ENCODE peak calls at places on chromosomes 1 and 21, in five cellular contexts. One of them, this sample, is unnamed.

GRCh38 chr1:220528049-220528678 is at the start of gene MARK1:
- DNase-seq in GM12878: no peak
- DNase-seq in HepG2: no peak
- DNase-seq in H1: peak; percentile 70
- DNase-seq in K562: peak; percentile 25
- DNase-seq in this sample: no peak

GRCh38 chr1:156337052-156337887 is 822 bp downstream of the CCT3 start:
- DNase-seq in GM12878: no peak
- DNase-seq in HepG2: no peak
- DNase-seq in H1: no peak
- DNase-seq in K562: no peak
- DNase-seq in this sample: no peak

GRCh38 chr1:160401487-160401805 is 1.1 kb downstream of the VANGL2 start:
- DNase-seq in GM12878: no peak
- DNase-seq in HepG2: no peak
- DNase-seq in H1: no peak
- DNase-seq in K562: no peak
- DNase-seq in this sample: no peak

GRCh38 chr1:82124987-82125638 is 324.4 kb downstream of the ADGRL2 start:
- DNase-seq in GM12878: no peak
- DNase-seq in HepG2: no peak
- DNase-seq in H1: no peak
- DNase-seq in K562: no peak
- DNase-seq in this sample: no peak

GRCh38 chr1:12541274-12542137 is 76.5 kb downstream of the DHRS3 start:
- DNase-seq in GM12878: no peak
- DNase-seq in HepG2: no peak
- DNase-seq in H1: no peak
- DNase-seq in K562: peak; percentile 87
- DNase-seq in this sample: no peak

GRCh38 chr1:175369696-175370095 is 177.1 kb upstream of the KIAA0040 start:
- DNase-seq in GM12878: no peak
- DNase-seq in HepG2: no peak
- DNase-seq in H1: no peak
- DNase-seq in K562: no peak
- DNase-seq in this sample: no peak

GRCh38 chr1:164914208-164914607 is 355.2 kb downstream of the PBX1 start:
- DNase-seq in GM12878: no peak
- DNase-seq in HepG2: no peak
- DNase-seq in H1: no peak
- DNase-seq in K562: no peak
- DNase-seq in this sample: no peak

GRCh38 chr1:3135073-3135745 is 66.2 kb downstream of the PRDM16 start:
- DNase-seq in GM12878: no peak
- DNase-seq in HepG2: no peak
- DNase-seq in H1: peak; percentile 55
- DNase-seq in K562: no peak
- DNase-seq in this sample: no peak

GRCh38 chr1:211833174-211833820 is 2.7 kb upstream of the LPGAT1 start:
- DNase-seq in GM12878: no peak
- DNase-seq in HepG2: no peak
- DNase-seq in H1: no peak
- DNase-seq in K562: no peak
- DNase-seq in this sample: no peak

GRCh38 chr1:219324629-219325367 is 151.1 kb downstream of the LYPLAL1 start:
- DNase-seq in GM12878: no peak
- DNase-seq in HepG2: no peak
- DNase-seq in H1: no peak
- DNase-seq in K562: no peak
- DNase-seq in this sample: peak; percentile 61

GRCh38 chr21:29376556-29376955 is 77.8 kb downstream of the BACH1 start:
- DNase-seq in GM12878: no peak
- DNase-seq in HepG2: peak; percentile 47
- DNase-seq in H1: peak; percentile 67
- DNase-seq in K562: peak; percentile 27
- DNase-seq in this sample: peak; percentile 39

GRCh38 chr1:218211241-218211640 is 73.9 kb upstream of the RRP15 start:
- DNase-seq in GM12878: no peak
- DNase-seq in HepG2: no peak
- DNase-seq in H1: no peak
- DNase-seq in K562: no peak
- DNase-seq in this sample: no peak

GRCh38 chr1:203765029-203765837 is at the start of gene LAX1:
- DNase-seq in GM12878: peak; percentile 77
- DNase-seq in HepG2: no peak
- DNase-seq in H1: no peak
- DNase-seq in K562: no peak
- DNase-seq in this sample: no peak

GRCh38 chr1:92870591-92870990 is 38.8 kb downstream of the RPL5 start:
- DNase-seq in GM12878: no peak
- DNase-seq in HepG2: no peak
- DNase-seq in H1: no peak
- DNase-seq in K562: no peak
- DNase-seq in this sample: no peak

GRCh38 chr1:226952121-226952441 is 12.0 kb downstream of the COQ8A start:
- DNase-seq in GM12878: no peak
- DNase-seq in HepG2: no peak
- DNase-seq in H1: no peak
- DNase-seq in K562: no peak
- DNase-seq in this sample: no peak

GRCh38 chr1:114318951-114319350 is 165.3 kb upstream of the SYT6 start:
- DNase-seq in GM12878: no peak
- DNase-seq in HepG2: no peak
- DNase-seq in H1: no peak
- DNase-seq in K562: no peak
- DNase-seq in this sample: no peak

GRCh38 chr1:6111571-6111970 is 65.9 kb downstream of the KCNAB2 start:
- DNase-seq in GM12878: no peak
- DNase-seq in HepG2: no peak
- DNase-seq in H1: no peak
- DNase-seq in K562: no peak
- DNase-seq in this sample: no peak

GRCh38 chr1:229905652-229906051 is 161.4 kb upstream of the GALNT2 start:
- DNase-seq in GM12878: no peak
- DNase-seq in HepG2: no peak
- DNase-seq in H1: no peak
- DNase-seq in K562: no peak
- DNase-seq in this sample: no peak

GRCh38 chr1:115251856-115252255 is 86.2 kb downstream of the NGF start:
- DNase-seq in GM12878: no peak
- DNase-seq in HepG2: no peak
- DNase-seq in H1: no peak
- DNase-seq in K562: no peak
- DNase-seq in this sample: no peak

GRCh38 chr1:205477759-205478247 is 22.0 kb upstream of the BLACAT1 start:
- DNase-seq in GM12878: no peak
- DNase-seq in HepG2: no peak
- DNase-seq in H1: no peak
- DNase-seq in K562: no peak
- DNase-seq in this sample: peak; percentile 59

GRCh38 chr1:67838180-67838912 is 5.1 kb upstream of the GNG12 start:
- DNase-seq in GM12878: no peak
- DNase-seq in HepG2: no peak
- DNase-seq in H1: no peak
- DNase-seq in K562: no peak
- DNase-seq in this sample: no peak

GRCh38 chr21:39182484-39183271 is 573 bp downstream of the PSMG1 start:
- DNase-seq in GM12878: no peak
- DNase-seq in HepG2: no peak
- DNase-seq in H1: no peak
- DNase-seq in K562: peak; percentile 21
- DNase-seq in this sample: no peak

GRCh38 chr1:201269900-201270410 is 13.4 kb upstream of the PKP1 start:
- DNase-seq in GM12878: no peak
- DNase-seq in HepG2: no peak
- DNase-seq in H1: no peak
- DNase-seq in K562: no peak
- DNase-seq in this sample: no peak

GRCh38 chr1:170630977-170631376 is 33.0 kb upstream of the PRRX1 start:
- DNase-seq in GM12878: no peak
- DNase-seq in HepG2: no peak
- DNase-seq in H1: no peak
- DNase-seq in K562: no peak
- DNase-seq in this sample: no peak

GRCh38 chr1:1299686-1300351 is 7.9 kb downstream of the ACAP3 start:
- DNase-seq in GM12878: no peak
- DNase-seq in HepG2: no peak
- DNase-seq in H1: no peak
- DNase-seq in K562: peak; percentile 50
- DNase-seq in this sample: no peak

GRCh38 chr21:32604484-32604883 is 7.7 kb downstream of the CFAP298 start:
- DNase-seq in GM12878: no peak
- DNase-seq in HepG2: no peak
- DNase-seq in H1: peak; percentile 78
- DNase-seq in K562: no peak
- DNase-seq in this sample: no peak

GRCh38 chr1:151343587-151343986 is 3.5 kb downstream of the RFX5 start:
- DNase-seq in GM12878: no peak
- DNase-seq in HepG2: no peak
- DNase-seq in H1: no peak
- DNase-seq in K562: no peak
- DNase-seq in this sample: no peak

GRCh38 chr21:16454371-16454770 is 724.6 kb downstream of the USP25 start:
- DNase-seq in GM12878: no peak
- DNase-seq in HepG2: no peak
- DNase-seq in H1: no peak
- DNase-seq in K562: no peak
- DNase-seq in this sample: no peak

GRCh38 chr1:119626841-119627240 is 21.2 kb downstream of the ZNF697 start:
- DNase-seq in GM12878: no peak
- DNase-seq in HepG2: no peak
- DNase-seq in H1: no peak
- DNase-seq in K562: no peak
- DNase-seq in this sample: no peak

GRCh38 chr1:11998636-11999035 is 18.4 kb downstream of the MFN2 start:
- DNase-seq in GM12878: no peak
- DNase-seq in HepG2: no peak
- DNase-seq in H1: no peak
- DNase-seq in K562: no peak
- DNase-seq in this sample: no peak

GRCh38 chr1:163472267-163472666 is 150.5 kb downstream of the NUF2 start:
- DNase-seq in GM12878: no peak
- DNase-seq in HepG2: no peak
- DNase-seq in H1: no peak
- DNase-seq in K562: no peak
- DNase-seq in this sample: no peak

DNA sequence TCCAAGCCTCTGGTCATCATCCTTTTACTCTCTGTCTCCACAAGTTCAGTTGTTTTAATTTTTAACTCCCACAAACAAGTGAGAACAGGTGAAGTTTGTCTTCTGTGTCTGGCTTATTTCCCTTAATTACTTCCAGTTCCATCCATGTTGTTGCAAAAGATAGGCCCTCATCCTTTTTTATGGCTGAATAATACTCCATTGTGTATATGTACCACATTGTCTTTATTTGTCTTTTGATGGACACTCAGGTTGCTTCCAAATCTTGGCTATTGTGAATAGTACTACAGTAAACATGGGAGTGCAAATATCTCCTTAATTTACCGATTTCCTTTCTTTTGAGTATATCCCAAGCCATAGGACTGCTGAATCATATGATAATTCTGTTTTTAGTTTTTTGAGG is 262.5 kb downstream of the HHAT start:
- DNase-seq in GM12878: no peak
- DNase-seq in HepG2: no peak
- DNase-seq in H1: no peak
- DNase-seq in K562: no peak
- DNase-seq in this sample: no peak
- TF ChIP-seq SRF in GM12878: no peak
- TF ChIP-seq SRF in HepG2: no peak
- TF ChIP-seq SRF in H1: no peak
- TF ChIP-seq SRF in K562: no peak
- TF ChIP-seq SRF in this sample: no peak

DNA sequence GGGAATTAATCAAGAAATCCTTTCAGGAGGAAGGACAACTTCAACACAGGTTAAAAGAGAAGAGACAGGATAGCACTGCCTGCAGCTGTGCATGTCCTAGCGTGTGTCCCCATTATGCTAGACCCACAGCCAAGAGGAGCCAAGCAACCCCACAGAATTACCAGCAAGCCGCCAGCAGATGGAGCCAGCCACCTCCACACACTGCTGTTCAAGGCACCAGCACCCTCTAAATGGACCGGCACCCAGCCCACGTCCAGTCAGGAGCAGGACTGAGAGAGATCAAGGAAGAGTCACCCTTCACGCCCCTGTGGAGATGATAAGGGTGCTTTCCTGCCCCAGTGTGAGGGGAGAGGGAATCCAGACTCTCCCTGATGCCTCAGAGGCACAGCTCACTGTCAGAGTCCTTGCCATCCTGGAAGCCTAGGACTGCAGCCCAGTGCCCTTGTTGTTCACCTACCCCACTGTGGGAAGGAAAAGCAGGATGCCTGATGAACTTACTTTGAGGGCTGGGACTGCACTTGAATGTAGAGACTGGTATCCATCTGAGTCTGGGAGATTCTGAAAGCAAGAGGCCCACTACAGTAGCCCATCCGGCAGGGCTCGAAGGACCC is 37.1 kb upstream of the CTTNBP2NL start:
- DNase-seq in GM12878: no peak
- DNase-seq in HepG2: peak; percentile 30
- DNase-seq in H1: peak; percentile 82
- DNase-seq in K562: peak; percentile 57
- DNase-seq in this sample: peak; percentile 44
- TF ChIP-seq SRF in GM12878: no peak
- TF ChIP-seq SRF in HepG2: no peak
- TF ChIP-seq SRF in H1: no peak
- TF ChIP-seq SRF in K562: no peak
- TF ChIP-seq SRF in this sample: no peak

GRCh38 chr21:41506005-41506404 is 2.0 kb downstream of the TMPRSS2 start:
- DNase-seq in GM12878: no peak
- DNase-seq in HepG2: no peak
- DNase-seq in H1: no peak
- DNase-seq in K562: no peak
- DNase-seq in this sample: no peak

GRCh38 chr21:41507521-41508414 is at the start of gene TMPRSS2:
- DNase-seq in GM12878: no peak
- DNase-seq in HepG2: no peak
- DNase-seq in H1: peak; percentile 78
- DNase-seq in K562: no peak
- DNase-seq in this sample: no peak

GRCh38 chr21:41508415-41509205 is 652 bp upstream of the TMPRSS2 start:
- DNase-seq in GM12878: no peak
- DNase-seq in HepG2: no peak
- DNase-seq in H1: peak; percentile 76
- DNase-seq in K562: no peak
- DNase-seq in this sample: no peak

GRCh38 chr21:41509206-41509496 is 1.2 kb upstream of the TMPRSS2 start:
- DNase-seq in GM12878: no peak
- DNase-seq in HepG2: no peak
- DNase-seq in H1: no peak
- DNase-seq in K562: no peak
- DNase-seq in this sample: no peak

GRCh38 chr21:41506526-41507520 is 1.1 kb downstream of the TMPRSS2 start:
- DNase-seq in GM12878: no peak
- DNase-seq in HepG2: no peak
- DNase-seq in H1: peak; percentile 77
- DNase-seq in K562: no peak
- DNase-seq in this sample: no peak
- TF ChIP-seq SRF in GM12878: no peak
- TF ChIP-seq SRF in HepG2: no peak
- TF ChIP-seq SRF in H1: no peak
- TF ChIP-seq SRF in K562: no peak
- TF ChIP-seq SRF in this sample: no peak

GRCh38 chr1:41434748-41435449 is 49.6 kb downstream of the EDN2 start:
- DNase-seq in GM12878: no peak
- DNase-seq in HepG2: no peak
- DNase-seq in H1: no peak
- DNase-seq in K562: no peak
- DNase-seq in this sample: no peak
- TF ChIP-seq SRF in GM12878: no peak
- TF ChIP-seq SRF in HepG2: no peak
- TF ChIP-seq SRF in H1: no peak
- TF ChIP-seq SRF in K562: no peak
- TF ChIP-seq SRF in this sample: no peak

This sample was measured in HCT116.